ENCODE peak calls at places on chromosomes 5 and 9, in seven cellular contexts. Q is mesendoderm, R is mesenchymal stem cell, A is neuronal stem cell, O is IMR-90, C is H9, G is H1. F is an unnamed sample.

GRCh38 chr5:1362242-1363015 is 17.5 kb upstream of the CLPTM1L start:
- DNase-seq in Q (no peak), R (no peak), C (no peak), G (no peak), O (no peak), A (no peak), F (no peak)

GRCh38 chr9:1222511-1222910 is 172.4 kb downstream of the DMRT2 start:
- DNase-seq in G (no peak), A (no peak), C (no peak), R (no peak), O (peak), Q (no peak), F (no peak)

GRCh38 chr5:142175461-142176142 is 67.0 kb downstream of the NDFIP1 start:
- DNase-seq in Q (peak), R (no peak), C (no peak), G (no peak), A (no peak), O (no peak), F (no peak)

GRCh38 chr5:174827521-174827920 is 103.1 kb downstream of the MSX2 start:
- DNase-seq in A (no peak), R (no peak), Q (no peak), C (no peak), G (no peak), O (no peak), F (no peak)

GRCh38 chr9:92481029-92481633 is 1.2 kb downstream of the ASPN start:
- DNase-seq in R (no peak), C (no peak), A (no peak), Q (peak), O (no peak), G (no peak), F (no peak)

GRCh38 chr9:13750061-13750460 is 470.6 kb upstream of the MPDZ start:
- DNase-seq in C (no peak), R (peak), Q (no peak), O (peak), A (no peak), G (no peak), F (no peak)

GRCh38 chr9:19050637-19051591 is 1.7 kb downstream of the RRAGA start:
- DNase-seq in C (no peak), A (no peak), O (no peak), R (no peak), G (no peak), Q (peak), F (peak)

GRCh38 chr9:95084254-95084934 is 233.1 kb downstream of the FANCC start:
- DNase-seq in Q (no peak), O (no peak), G (no peak), R (no peak), A (no peak), C (no peak), F (no peak)

GRCh38 chr9:114137831-114138230 is 17.5 kb upstream of the COL27A1 start:
- DNase-seq in O (no peak), C (no peak), A (no peak), G (no peak), Q (no peak), R (no peak), F (peak)

GRCh38 chr5:54301215-54301614 is 9.2 kb downstream of the ARL15 start:
- DNase-seq in G (no peak), Q (no peak), O (peak), A (no peak), R (no peak), C (no peak), F (no peak)

GRCh38 chr5:57600321-57600720 is 117.7 kb upstream of the ACTBL2 start:
- DNase-seq in A (no peak), O (peak), G (no peak), C (no peak), Q (no peak), R (no peak), F (no peak)

GRCh38 chr9:134558124-134558805 is 83.3 kb upstream of the COL5A1 start:
- DNase-seq in G (no peak), A (no peak), R (no peak), C (peak), O (no peak), Q (no peak), F (no peak)

GRCh38 chr5:68406767-68407232 is 191.2 kb downstream of the PIK3R1 start:
- DNase-seq in Q (no peak), O (no peak), R (no peak), G (peak), A (no peak), C (no peak), F (no peak)

GRCh38 chr5:16671208-16671607 is 54.4 kb upstream of the RETREG1 start:
- DNase-seq in O (no peak), C (no peak), R (no peak), Q (no peak), G (no peak), A (no peak), F (no peak)

GRCh38 chr5:73370620-73371583 is 77.7 kb downstream of the FOXD1 start:
- DNase-seq in R (peak), G (no peak), O (peak), A (no peak), Q (peak), C (no peak), F (peak)

GRCh38 chr5:133274597-133274935 is 222.8 kb downstream of the HSPA4 start:
- DNase-seq in A (peak), Q (no peak), O (no peak), G (no peak), R (no peak), C (no peak), F (no peak)

GRCh38 chr5:35656721-35657120 is 39.1 kb downstream of the SPEF2 start:
- DNase-seq in A (no peak), Q (peak), R (peak), C (peak), O (peak), G (no peak), F (peak)

GRCh38 chr5:138467711-138468132 is 2.4 kb downstream of the EGR1 start:
- DNase-seq in A (no peak), Q (peak), C (no peak), G (no peak), R (peak), O (no peak), F (no peak)

GRCh38 chr9:107740088-107740980 is 250.8 kb upstream of the KLF4 start:
- DNase-seq in A (no peak), C (no peak), G (no peak), Q (no peak), O (no peak), R (no peak), F (no peak)

GRCh38 chr5:179120421-179120861 is 60.3 kb downstream of the ZNF354C start:
- DNase-seq in C (no peak), A (no peak), Q (no peak), G (no peak), O (no peak), R (no peak), F (no peak)

GRCh38 chr5:52841114-52841513 is 53.4 kb downstream of the ITGA1 start:
- DNase-seq in A (no peak), R (no peak), O (no peak), Q (no peak), C (no peak), G (no peak), F (no peak)

GRCh38 chr5:178392386-178392785 is 159.8 kb upstream of the PHYKPL start:
- DNase-seq in C (no peak), G (no peak), O (no peak), Q (no peak), R (no peak), A (no peak), F (no peak)

GRCh38 chr5:39092581-39093350 is 18.6 kb upstream of the RICTOR start:
- DNase-seq in R (peak), C (no peak), O (peak), Q (no peak), A (no peak), G (no peak), F (no peak)

GRCh38 chr9:34647651-34648050 is 1.2 kb downstream of the GALT start:
- DNase-seq in O (no peak), Q (no peak), C (no peak), R (no peak), G (no peak), A (no peak), F (no peak)

GRCh38 chr5:13976867-13977479 is 32.5 kb upstream of the DNAH5 start:
- DNase-seq in Q (peak), R (peak), O (peak), A (peak), C (no peak), G (no peak), F (peak)

GRCh38 chr9:29906065-29906464 is 2332.8 kb upstream of the C9orf72 start:
- DNase-seq in C (no peak), A (no peak), G (no peak), R (no peak), O (no peak), Q (no peak), F (no peak)

GRCh38 chr5:153974131-153974812 is 64.4 kb downstream of the FAM114A2 start:
- DNase-seq in O (peak), Q (peak), G (peak), A (no peak), C (peak), R (peak), F (no peak)

GRCh38 chr5:171927345-171927941 is 79.0 kb downstream of the FBXW11 start:
- DNase-seq in O (peak), G (no peak), R (peak), A (no peak), Q (no peak), C (no peak), F (peak)

GRCh38 chr5:58325950-58326500 is 133.9 kb downstream of the PLK2 start:
- DNase-seq in C (no peak), A (no peak), R (no peak), O (no peak), Q (no peak), G (no peak), F (no peak)

GRCh38 chr9:114504341-114505186 is 709 bp downstream of the WHRN start:
- DNase-seq in O (peak), C (peak), G (peak), A (peak), Q (peak), R (peak), F (no peak)

GRCh38 chr5:93830893-93831292 is 89.5 kb upstream of the POU5F2 start:
- DNase-seq in O (no peak), A (no peak), R (no peak), G (no peak), C (no peak), Q (no peak), F (no peak)

GRCh38 chr9:111016046-111017026 is 21.9 kb downstream of the LPAR1 start:
- DNase-seq in Q (no peak), C (no peak), R (peak), G (no peak), O (peak), A (no peak), F (no peak)

GRCh38 chr9:111013707-111014106 is 24.6 kb downstream of the LPAR1 start:
- DNase-seq in G (no peak), C (no peak), O (no peak), A (no peak), Q (no peak), R (no peak), F (no peak)

GRCh38 chr9:111008148-111009075 is 29.9 kb downstream of the LPAR1 start:
- DNase-seq in O (peak), R (peak), Q (no peak), G (no peak), A (no peak), C (no peak), F (no peak)

GRCh38 chr9:111013250-111013649 is 25.0 kb downstream of the LPAR1 start:
- DNase-seq in R (no peak), Q (no peak), O (no peak), A (no peak), G (no peak), C (no peak), F (no peak)
- H3K23ac ChIP-seq in R (no peak), Q (no peak), O (no peak), A (no peak), G (no peak), C (no peak), F (no peak)

DNA sequence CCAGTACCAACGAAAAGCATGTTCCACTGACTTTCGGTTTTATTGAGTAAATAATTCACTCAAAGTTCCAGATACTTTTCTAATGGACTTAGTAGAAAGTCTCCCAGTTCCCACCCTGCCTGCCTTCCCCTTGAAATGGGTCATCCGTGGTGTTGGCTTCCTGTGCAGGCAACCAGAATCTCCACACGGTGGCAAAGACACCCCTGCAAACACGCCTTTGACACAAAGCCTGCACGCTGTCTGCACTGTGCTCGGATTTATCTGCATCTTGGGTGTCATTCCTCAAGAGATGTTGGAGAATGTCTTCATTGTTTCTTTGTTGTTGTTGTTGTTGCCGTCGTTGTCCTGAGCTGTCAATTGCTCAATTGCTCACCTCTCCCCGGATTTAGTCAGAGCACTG is 150.0 kb upstream of the IRX2 start:
- DNase-seq in A (no peak), R (no peak), C (no peak), O (no peak), Q (no peak), G (peak), F (no peak)
- H4K8ac ChIP-seq in A (no peak), R (no peak), C (no peak), O (no peak), Q (no peak), G (no peak), F (no peak)

DNA sequence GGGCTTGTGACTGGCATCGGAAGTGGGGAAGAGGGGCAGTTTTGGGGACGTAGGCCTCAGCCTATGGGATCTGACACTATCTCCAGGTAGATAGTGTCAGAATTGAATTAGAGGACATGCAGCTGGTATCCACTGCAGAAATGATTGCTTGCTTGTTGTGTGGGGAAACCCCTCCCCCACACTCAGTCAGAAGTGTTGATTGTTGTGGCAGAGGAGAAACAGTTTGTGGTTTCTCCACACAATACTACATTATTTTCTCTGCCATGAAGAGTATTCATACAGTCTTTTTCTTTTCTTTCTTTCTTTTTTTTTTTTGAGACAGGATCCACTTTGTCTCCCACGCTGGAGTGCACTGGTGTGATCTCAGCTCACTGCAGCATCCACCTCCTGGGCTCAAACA is 113.9 kb downstream of the ARRDC3 start:
- DNase-seq in A (no peak), R (no peak), Q (no peak), G (no peak), C (no peak), O (no peak), F (no peak)
- H2BK5ac ChIP-seq in A (no peak), R (no peak), Q (no peak), G (no peak), C (no peak), O (no peak), F (no peak)

DNA sequence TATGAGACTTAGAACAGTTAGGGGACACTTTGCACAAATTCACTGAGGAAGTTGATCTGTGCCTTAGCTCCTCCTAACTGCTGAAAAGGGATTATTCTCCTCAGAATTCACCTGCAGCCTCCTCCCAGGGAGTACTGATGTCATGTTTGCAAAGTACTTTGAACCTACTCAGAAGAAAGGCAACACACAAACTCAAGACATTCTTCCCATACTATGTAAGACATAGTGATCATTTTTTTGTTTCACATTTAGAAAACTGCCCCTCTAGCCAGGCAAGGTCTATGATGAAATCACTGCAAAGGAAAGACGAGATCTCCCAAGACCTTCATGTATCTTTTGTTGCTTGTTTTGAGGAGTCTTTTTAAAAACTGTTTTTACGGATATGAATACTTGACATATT is 10.6 kb upstream of the VLDLR start:
- DNase-seq in C (no peak), G (no peak), A (no peak), R (no peak), Q (peak), O (peak), F (peak)
- H3K23ac ChIP-seq in C (no peak), G (no peak), A (no peak), R (no peak), Q (no peak), O (no peak), F (no peak)

DNA sequence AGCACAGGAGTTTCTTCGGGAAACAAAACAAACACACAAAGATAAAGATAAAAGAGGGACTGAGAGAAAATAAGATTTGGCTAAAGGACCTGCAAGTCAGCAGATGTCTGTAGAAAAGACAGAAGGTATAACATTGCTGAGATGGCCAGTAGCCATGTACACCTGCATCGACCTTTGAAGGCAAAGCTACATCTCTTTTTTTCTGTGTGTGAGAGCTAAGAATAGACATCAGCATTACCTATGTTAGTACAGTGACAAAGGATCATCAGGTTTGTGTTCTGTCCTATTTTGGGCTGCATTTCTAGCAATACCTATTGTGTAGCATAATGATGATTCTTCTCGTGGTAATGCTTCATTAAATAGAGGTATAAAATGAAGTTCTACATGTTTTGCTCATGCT is 64.9 kb downstream of the KDM4C start:
- DNase-seq in G (no peak), Q (no peak), A (no peak), O (no peak), C (no peak), R (no peak), F (no peak)
- H4K8ac ChIP-seq in G (no peak), Q (no peak), A (no peak), O (no peak), C (no peak), R (no peak), F (no peak)

GRCh38 chr9:96515629-96516470 is 65.9 kb downstream of the HABP4 start:
- DNase-seq in Q (no peak), C (no peak), G (no peak), R (peak), A (no peak), O (peak), F (no peak)
- H2BK5ac ChIP-seq in Q (no peak), C (no peak), G (no peak), R (no peak), A (no peak), O (peak), F (peak)

GRCh38 chr5:140196406-140196805 is 21.4 kb downstream of the CYSTM1 start:
- DNase-seq in O (no peak), A (no peak), R (no peak), C (no peak), Q (no peak), G (no peak), F (no peak)
- H3K23ac ChIP-seq in O (no peak), A (no peak), R (no peak), C (no peak), Q (no peak), G (no peak), F (no peak)

F was measured in trophoblast cell.